ENCODE peak calls at places on chromosome 12, in eight cellular contexts. One of them, this sample, is unnamed.

GRCh38 chr12:19212245-19212644 is 82.7 kb downstream of the PLEKHA5 start:
- DNase-seq in GM04504: no peak
- DNase-seq in WERI-Rb-1: no peak
- DNase-seq in AG09309: no peak
- DNase-seq in stimulated activated CD4-positive, alpha-beta T cell treated with anti-CD3 and anti-CD28 coated beads, Interleukin-4, amount 100 ng/mL, for 48 hours: no peak
- DNase-seq in cerebellum: no peak
- DNase-seq in GM12891: no peak
- DNase-seq in germinal center: no peak
- DNase-seq in this sample: no peak

GRCh38 chr12:3557136-3557697 is 66.2 kb downstream of the PRMT8 start:
- DNase-seq in AG09309: no peak
- DNase-seq in WERI-Rb-1: no peak
- DNase-seq in cerebellum: no peak
- DNase-seq in GM04504: no peak
- DNase-seq in germinal center: no peak
- DNase-seq in GM12891: no peak
- DNase-seq in stimulated activated CD4-positive, alpha-beta T cell treated with anti-CD3 and anti-CD28 coated beads, Interleukin-4, amount 100 ng/mL, for 48 hours: no peak
- DNase-seq in this sample: no peak

GRCh38 chr12:12943589-12944260 is 8.2 kb downstream of the GPRC5D start:
- DNase-seq in AG09309: no peak
- DNase-seq in GM12891: no peak
- DNase-seq in cerebellum: no peak
- DNase-seq in stimulated activated CD4-positive, alpha-beta T cell treated with anti-CD3 and anti-CD28 coated beads, Interleukin-4, amount 100 ng/mL, for 48 hours: no peak
- DNase-seq in WERI-Rb-1: no peak
- DNase-seq in germinal center: no peak
- DNase-seq in GM04504: peak; percentile 38
- DNase-seq in this sample: no peak

GRCh38 chr12:132056320-132056719 is 87.8 kb downstream of the DDX51 start:
- DNase-seq in AG09309: no peak
- DNase-seq in stimulated activated CD4-positive, alpha-beta T cell treated with anti-CD3 and anti-CD28 coated beads, Interleukin-4, amount 100 ng/mL, for 48 hours: no peak
- DNase-seq in GM12891: no peak
- DNase-seq in germinal center: no peak
- DNase-seq in WERI-Rb-1: no peak
- DNase-seq in cerebellum: peak; percentile 19
- DNase-seq in GM04504: no peak
- DNase-seq in this sample: no peak

GRCh38 chr12:105285378-105285777 is 45.1 kb upstream of the C12orf75 start:
- DNase-seq in GM04504: no peak
- DNase-seq in stimulated activated CD4-positive, alpha-beta T cell treated with anti-CD3 and anti-CD28 coated beads, Interleukin-4, amount 100 ng/mL, for 48 hours: no peak
- DNase-seq in AG09309: no peak
- DNase-seq in GM12891: no peak
- DNase-seq in cerebellum: no peak
- DNase-seq in WERI-Rb-1: no peak
- DNase-seq in germinal center: no peak
- DNase-seq in this sample: no peak

GRCh38 chr12:93573552-93574223 is 1.2 kb downstream of the SOCS2 start:
- DNase-seq in GM04504: no peak
- DNase-seq in AG09309: no peak
- DNase-seq in WERI-Rb-1: no peak
- DNase-seq in germinal center: no peak
- DNase-seq in GM12891: no peak
- DNase-seq in cerebellum: no peak
- DNase-seq in stimulated activated CD4-positive, alpha-beta T cell treated with anti-CD3 and anti-CD28 coated beads, Interleukin-4, amount 100 ng/mL, for 48 hours: no peak
- DNase-seq in this sample: no peak

GRCh38 chr12:94266796-94267529 is 118.6 kb downstream of the PLXNC1 start:
- DNase-seq in AG09309: peak; percentile 88
- DNase-seq in GM12891: no peak
- DNase-seq in WERI-Rb-1: no peak
- DNase-seq in cerebellum: no peak
- DNase-seq in germinal center: no peak
- DNase-seq in GM04504: peak; percentile 88
- DNase-seq in stimulated activated CD4-positive, alpha-beta T cell treated with anti-CD3 and anti-CD28 coated beads, Interleukin-4, amount 100 ng/mL, for 48 hours: no peak
- DNase-seq in this sample: no peak

GRCh38 chr12:75790219-75790618 is 241.4 kb downstream of the PHLDA1 start:
- DNase-seq in GM04504: no peak
- DNase-seq in GM12891: no peak
- DNase-seq in AG09309: no peak
- DNase-seq in germinal center: no peak
- DNase-seq in WERI-Rb-1: no peak
- DNase-seq in stimulated activated CD4-positive, alpha-beta T cell treated with anti-CD3 and anti-CD28 coated beads, Interleukin-4, amount 100 ng/mL, for 48 hours: no peak
- DNase-seq in cerebellum: no peak
- DNase-seq in this sample: no peak

GRCh38 chr12:88145567-88146347 is 3.6 kb downstream of the TMTC3 start:
- DNase-seq in germinal center: no peak
- DNase-seq in stimulated activated CD4-positive, alpha-beta T cell treated with anti-CD3 and anti-CD28 coated beads, Interleukin-4, amount 100 ng/mL, for 48 hours: no peak
- DNase-seq in GM04504: no peak
- DNase-seq in cerebellum: no peak
- DNase-seq in GM12891: no peak
- DNase-seq in WERI-Rb-1: no peak
- DNase-seq in AG09309: no peak
- DNase-seq in this sample: no peak

GRCh38 chr12:55742719-55743130 is at the start of gene GDF11:
- DNase-seq in WERI-Rb-1: peak; percentile 89
- DNase-seq in germinal center: peak; percentile 44
- DNase-seq in cerebellum: peak; percentile 89
- DNase-seq in GM04504: no peak
- DNase-seq in AG09309: no peak
- DNase-seq in stimulated activated CD4-positive, alpha-beta T cell treated with anti-CD3 and anti-CD28 coated beads, Interleukin-4, amount 100 ng/mL, for 48 hours: peak; percentile 69
- DNase-seq in GM12891: no peak
- DNase-seq in this sample: peak; percentile 55

GRCh38 chr12:52353766-52354165 is 13.5 kb downstream of the KRT85 start:
- DNase-seq in germinal center: no peak
- DNase-seq in GM04504: no peak
- DNase-seq in stimulated activated CD4-positive, alpha-beta T cell treated with anti-CD3 and anti-CD28 coated beads, Interleukin-4, amount 100 ng/mL, for 48 hours: no peak
- DNase-seq in WERI-Rb-1: no peak
- DNase-seq in AG09309: no peak
- DNase-seq in cerebellum: no peak
- DNase-seq in GM12891: no peak
- DNase-seq in this sample: no peak

GRCh38 chr12:54357802-54358619 is 6.3 kb downstream of the GPR84 start:
- DNase-seq in cerebellum: peak; percentile 87
- DNase-seq in germinal center: peak; percentile 66
- DNase-seq in stimulated activated CD4-positive, alpha-beta T cell treated with anti-CD3 and anti-CD28 coated beads, Interleukin-4, amount 100 ng/mL, for 48 hours: no peak
- DNase-seq in GM12891: peak; percentile 53
- DNase-seq in AG09309: no peak
- DNase-seq in GM04504: no peak
- DNase-seq in WERI-Rb-1: peak; percentile 76
- DNase-seq in this sample: no peak

GRCh38 chr12:68319988-68320623 is 12.1 kb downstream of the MDM1 start:
- DNase-seq in GM04504: peak; percentile 56
- DNase-seq in AG09309: peak; percentile 73
- DNase-seq in germinal center: no peak
- DNase-seq in cerebellum: no peak
- DNase-seq in GM12891: no peak
- DNase-seq in stimulated activated CD4-positive, alpha-beta T cell treated with anti-CD3 and anti-CD28 coated beads, Interleukin-4, amount 100 ng/mL, for 48 hours: no peak
- DNase-seq in WERI-Rb-1: no peak
- DNase-seq in this sample: no peak

GRCh38 chr12:126617312-126617711 is 1552.1 kb downstream of the AACS start:
- DNase-seq in germinal center: no peak
- DNase-seq in GM04504: no peak
- DNase-seq in GM12891: peak; percentile 3
- DNase-seq in AG09309: no peak
- DNase-seq in stimulated activated CD4-positive, alpha-beta T cell treated with anti-CD3 and anti-CD28 coated beads, Interleukin-4, amount 100 ng/mL, for 48 hours: peak; percentile 1
- DNase-seq in WERI-Rb-1: peak; percentile 39
- DNase-seq in cerebellum: no peak
- DNase-seq in this sample: no peak

GRCh38 chr12:24109381-24110039 is 160.0 kb upstream of the SOX5 start:
- DNase-seq in GM04504: no peak
- DNase-seq in GM12891: peak; percentile 13
- DNase-seq in AG09309: no peak
- DNase-seq in cerebellum: no peak
- DNase-seq in stimulated activated CD4-positive, alpha-beta T cell treated with anti-CD3 and anti-CD28 coated beads, Interleukin-4, amount 100 ng/mL, for 48 hours: no peak
- DNase-seq in germinal center: peak; percentile 53
- DNase-seq in WERI-Rb-1: no peak
- DNase-seq in this sample: peak; percentile 14

GRCh38 chr12:86257173-86257572 is 982 bp upstream of the MGAT4C start:
- DNase-seq in stimulated activated CD4-positive, alpha-beta T cell treated with anti-CD3 and anti-CD28 coated beads, Interleukin-4, amount 100 ng/mL, for 48 hours: no peak
- DNase-seq in GM04504: no peak
- DNase-seq in germinal center: no peak
- DNase-seq in WERI-Rb-1: peak; percentile 53
- DNase-seq in GM12891: no peak
- DNase-seq in AG09309: no peak
- DNase-seq in cerebellum: no peak
- DNase-seq in this sample: no peak

GRCh38 chr12:76226397-76226796 is 121.8 kb downstream of the BBS10 start:
- DNase-seq in germinal center: no peak
- DNase-seq in GM04504: no peak
- DNase-seq in cerebellum: no peak
- DNase-seq in AG09309: no peak
- DNase-seq in WERI-Rb-1: no peak
- DNase-seq in GM12891: no peak
- DNase-seq in stimulated activated CD4-positive, alpha-beta T cell treated with anti-CD3 and anti-CD28 coated beads, Interleukin-4, amount 100 ng/mL, for 48 hours: no peak
- DNase-seq in this sample: no peak

GRCh38 chr12:103913100-103913499 is 17.1 kb upstream of the HSP90B1 start:
- DNase-seq in GM12891: no peak
- DNase-seq in WERI-Rb-1: no peak
- DNase-seq in germinal center: no peak
- DNase-seq in stimulated activated CD4-positive, alpha-beta T cell treated with anti-CD3 and anti-CD28 coated beads, Interleukin-4, amount 100 ng/mL, for 48 hours: no peak
- DNase-seq in cerebellum: no peak
- DNase-seq in AG09309: no peak
- DNase-seq in GM04504: no peak
- DNase-seq in this sample: no peak

This sample was measured in GM12892.